ENCODE peak calls at places on chromosomes 16 and 17, in six cellular contexts. One of them, this sample, is unnamed.
A peak's percentile ranks its signal among the peaks of the same experiment; 100 is the strongest.

GRCh38 chr16:70687172-70687531 is 1.3 kb upstream of the MTSS2 start:
- DNase-seq in kidney: peak; percentile 63
- DNase-seq in left ventricle myocardium inferior: no peak
- DNase-seq in PC-9: no peak
- DNase-seq in SK-N-SH: no peak
- DNase-seq in heart right ventricle: no peak
- DNase-seq in this sample: no peak

GRCh38 chr17:82863941-82864720 is 24.3 kb upstream of the ZNF750 start:
- DNase-seq in kidney: no peak
- DNase-seq in left ventricle myocardium inferior: no peak
- DNase-seq in PC-9: peak; percentile 54
- DNase-seq in SK-N-SH: peak; percentile 70
- DNase-seq in heart right ventricle: no peak
- DNase-seq in this sample: no peak

GRCh38 chr17:62687997-62688396 is 60.5 kb downstream of the MRC2 start:
- DNase-seq in kidney: peak; percentile 46
- DNase-seq in left ventricle myocardium inferior: no peak
- DNase-seq in PC-9: no peak
- DNase-seq in SK-N-SH: no peak
- DNase-seq in heart right ventricle: no peak
- DNase-seq in this sample: no peak

GRCh38 chr16:9286930-9287329 is 195.5 kb downstream of the HAPSTR1 start:
- DNase-seq in kidney: no peak
- DNase-seq in left ventricle myocardium inferior: no peak
- DNase-seq in PC-9: no peak
- DNase-seq in SK-N-SH: no peak
- DNase-seq in heart right ventricle: no peak
- DNase-seq in this sample: no peak

GRCh38 chr16:56931253-56931768 is 631 bp upstream of the HERPUD1 start:
- DNase-seq in kidney: no peak
- DNase-seq in left ventricle myocardium inferior: no peak
- DNase-seq in PC-9: no peak
- DNase-seq in SK-N-SH: no peak
- DNase-seq in heart right ventricle: peak; percentile 22
- DNase-seq in this sample: peak; percentile 73

GRCh38 chr17:77414811-77415400 is 274.1 kb downstream of the SEC14L1 start:
- DNase-seq in kidney: no peak
- DNase-seq in left ventricle myocardium inferior: no peak
- DNase-seq in PC-9: no peak
- DNase-seq in SK-N-SH: no peak
- DNase-seq in heart right ventricle: no peak
- DNase-seq in this sample: no peak

GRCh38 chr16:89079434-89079833 is 14.2 kb upstream of the ACSF3 start:
- DNase-seq in kidney: no peak
- DNase-seq in left ventricle myocardium inferior: no peak
- DNase-seq in PC-9: no peak
- DNase-seq in SK-N-SH: no peak
- DNase-seq in heart right ventricle: no peak
- DNase-seq in this sample: no peak

GRCh38 chr16:66894055-66894454 is 13.7 kb downstream of the PDP2 start:
- DNase-seq in kidney: peak; percentile 53
- DNase-seq in left ventricle myocardium inferior: no peak
- DNase-seq in PC-9: no peak
- DNase-seq in SK-N-SH: no peak
- DNase-seq in heart right ventricle: no peak
- DNase-seq in this sample: no peak

GRCh38 chr16:870856-871561 is 70.5 kb upstream of the GNG13 start:
- DNase-seq in kidney: peak; percentile 65
- DNase-seq in left ventricle myocardium inferior: peak; percentile 10
- DNase-seq in PC-9: no peak
- DNase-seq in SK-N-SH: no peak
- DNase-seq in heart right ventricle: no peak
- DNase-seq in this sample: no peak

GRCh38 chr17:57511475-57512123 is 233.5 kb downstream of the CCDC182 start:
- DNase-seq in kidney: no peak
- DNase-seq in left ventricle myocardium inferior: no peak
- DNase-seq in PC-9: no peak
- DNase-seq in SK-N-SH: no peak
- DNase-seq in heart right ventricle: no peak
- DNase-seq in this sample: no peak

GRCh38 chr16:22220076-22220453 is 14.0 kb downstream of the EEF2K start:
- DNase-seq in kidney: peak; percentile 87
- DNase-seq in left ventricle myocardium inferior: peak; percentile 80
- DNase-seq in PC-9: no peak
- DNase-seq in SK-N-SH: no peak
- DNase-seq in heart right ventricle: peak; percentile 48
- DNase-seq in this sample: no peak

GRCh38 chr16:22220714-22221113 is 14.6 kb downstream of the EEF2K start:
- DNase-seq in kidney: no peak
- DNase-seq in left ventricle myocardium inferior: peak; percentile 47
- DNase-seq in PC-9: no peak
- DNase-seq in SK-N-SH: no peak
- DNase-seq in heart right ventricle: peak; percentile 34
- DNase-seq in this sample: peak; percentile 71

GRCh38 chr16:22219389-22220075 is 13.5 kb downstream of the EEF2K start:
- DNase-seq in kidney: no peak
- DNase-seq in left ventricle myocardium inferior: no peak
- DNase-seq in PC-9: no peak
- DNase-seq in SK-N-SH: no peak
- DNase-seq in heart right ventricle: no peak
- DNase-seq in this sample: no peak

GRCh38 chr16:22216191-22216831 is 10.2 kb downstream of the EEF2K start:
- DNase-seq in kidney: no peak
- DNase-seq in left ventricle myocardium inferior: no peak
- DNase-seq in PC-9: no peak
- DNase-seq in SK-N-SH: no peak
- DNase-seq in heart right ventricle: no peak
- DNase-seq in this sample: no peak

DNA sequence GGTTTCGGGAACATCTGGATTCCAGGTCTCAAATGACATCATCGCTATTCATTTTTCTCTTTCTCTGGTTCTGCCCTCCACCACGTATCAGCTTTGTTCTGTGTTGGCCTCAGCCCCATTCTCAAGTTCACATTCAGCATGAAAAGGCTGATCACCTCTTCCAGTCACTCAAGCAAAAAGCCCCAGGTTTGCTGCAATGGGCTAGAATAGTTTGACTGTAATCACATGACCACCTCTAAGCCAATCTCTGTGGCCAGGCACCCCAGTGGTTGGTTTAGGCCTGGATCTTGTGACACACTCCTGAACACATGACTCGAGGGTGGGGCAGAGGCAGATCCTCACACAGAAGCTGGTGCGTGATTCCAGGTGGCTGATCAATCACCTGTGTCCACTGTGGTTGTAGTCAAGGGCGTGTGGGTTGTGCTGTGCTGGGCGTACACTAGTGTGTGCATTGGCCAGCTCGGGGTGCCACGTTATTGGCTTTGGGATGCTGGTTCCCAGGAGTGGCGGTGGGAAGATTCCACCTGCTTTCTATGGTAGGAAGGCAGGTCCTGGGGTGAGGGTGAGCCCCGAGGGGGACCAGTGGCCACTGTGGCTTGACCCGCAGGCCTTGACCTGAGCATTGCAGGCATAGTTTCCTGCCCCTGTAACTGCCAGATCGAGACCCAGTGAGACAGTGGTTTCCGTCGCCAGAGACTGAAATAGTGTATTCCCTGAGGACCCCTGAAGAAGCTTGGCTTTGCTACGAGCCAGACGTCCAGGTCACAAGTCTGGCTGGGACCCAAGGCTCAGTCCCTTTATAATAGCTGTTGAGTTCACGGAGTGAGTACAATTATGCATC is 12.0 kb downstream of the EEF2K start:
- DNase-seq in kidney: no peak
- DNase-seq in left ventricle myocardium inferior: peak; percentile 30
- DNase-seq in PC-9: no peak
- DNase-seq in SK-N-SH: no peak
- DNase-seq in heart right ventricle: peak; percentile 37
- DNase-seq in this sample: no peak
- H3K27ac ChIP-seq in kidney: no peak overlapping the region
- H3K27ac ChIP-seq in left ventricle myocardium inferior: peak overlapping the region; percentile 78
- H3K27ac ChIP-seq in PC-9: no peak overlapping the region
- H3K27ac ChIP-seq in SK-N-SH: no peak overlapping the region
- H3K27ac ChIP-seq in heart right ventricle: peak overlapping the region; percentile 23
- H3K27ac ChIP-seq in this sample: peak overlapping the region; percentile 79

GRCh38 chr16:3550851-3551847 is 26.1 kb downstream of the NLRC3 start:
- DNase-seq in kidney: no peak
- DNase-seq in left ventricle myocardium inferior: no peak
- DNase-seq in PC-9: no peak
- DNase-seq in SK-N-SH: no peak
- DNase-seq in heart right ventricle: no peak
- DNase-seq in this sample: no peak

GRCh38 chr16:3548859-3549258 is 28.3 kb downstream of the NLRC3 start:
- DNase-seq in kidney: no peak
- DNase-seq in left ventricle myocardium inferior: no peak
- DNase-seq in PC-9: no peak
- DNase-seq in SK-N-SH: no peak
- DNase-seq in heart right ventricle: no peak
- DNase-seq in this sample: no peak

GRCh38 chr16:3553138-3553923 is 23.9 kb downstream of the NLRC3 start:
- DNase-seq in kidney: no peak
- DNase-seq in left ventricle myocardium inferior: no peak
- DNase-seq in PC-9: no peak
- DNase-seq in SK-N-SH: no peak
- DNase-seq in heart right ventricle: no peak
- DNase-seq in this sample: no peak

GRCh38 chr16:3549906-3550305 is 27.3 kb downstream of the NLRC3 start:
- DNase-seq in kidney: no peak
- DNase-seq in left ventricle myocardium inferior: no peak
- DNase-seq in PC-9: no peak
- DNase-seq in SK-N-SH: no peak
- DNase-seq in heart right ventricle: no peak
- DNase-seq in this sample: no peak

GRCh38 chr16:3554351-3554928 is 22.8 kb downstream of the NLRC3 start:
- DNase-seq in kidney: no peak
- DNase-seq in left ventricle myocardium inferior: no peak
- DNase-seq in PC-9: no peak
- DNase-seq in SK-N-SH: no peak
- DNase-seq in heart right ventricle: no peak
- DNase-seq in this sample: no peak
- H3K27ac ChIP-seq in kidney: no peak overlapping the region
- H3K27ac ChIP-seq in left ventricle myocardium inferior: no peak overlapping the region
- H3K27ac ChIP-seq in PC-9: no peak overlapping the region
- H3K27ac ChIP-seq in SK-N-SH: no peak overlapping the region
- H3K27ac ChIP-seq in heart right ventricle: no peak overlapping the region
- H3K27ac ChIP-seq in this sample: no peak overlapping the region

GRCh38 chr16:19861811-19862327 is 22.8 kb downstream of the GPRC5B start:
- DNase-seq in kidney: no peak
- DNase-seq in left ventricle myocardium inferior: no peak
- DNase-seq in PC-9: no peak
- DNase-seq in SK-N-SH: no peak
- DNase-seq in heart right ventricle: no peak
- DNase-seq in this sample: no peak
- H3K27ac ChIP-seq in kidney: no peak overlapping the region
- H3K27ac ChIP-seq in left ventricle myocardium inferior: peak overlapping the region; percentile 55
- H3K27ac ChIP-seq in PC-9: no peak overlapping the region
- H3K27ac ChIP-seq in SK-N-SH: no peak overlapping the region
- H3K27ac ChIP-seq in heart right ventricle: peak overlapping the region; percentile 52
- H3K27ac ChIP-seq in this sample: no peak overlapping the region

DNA sequence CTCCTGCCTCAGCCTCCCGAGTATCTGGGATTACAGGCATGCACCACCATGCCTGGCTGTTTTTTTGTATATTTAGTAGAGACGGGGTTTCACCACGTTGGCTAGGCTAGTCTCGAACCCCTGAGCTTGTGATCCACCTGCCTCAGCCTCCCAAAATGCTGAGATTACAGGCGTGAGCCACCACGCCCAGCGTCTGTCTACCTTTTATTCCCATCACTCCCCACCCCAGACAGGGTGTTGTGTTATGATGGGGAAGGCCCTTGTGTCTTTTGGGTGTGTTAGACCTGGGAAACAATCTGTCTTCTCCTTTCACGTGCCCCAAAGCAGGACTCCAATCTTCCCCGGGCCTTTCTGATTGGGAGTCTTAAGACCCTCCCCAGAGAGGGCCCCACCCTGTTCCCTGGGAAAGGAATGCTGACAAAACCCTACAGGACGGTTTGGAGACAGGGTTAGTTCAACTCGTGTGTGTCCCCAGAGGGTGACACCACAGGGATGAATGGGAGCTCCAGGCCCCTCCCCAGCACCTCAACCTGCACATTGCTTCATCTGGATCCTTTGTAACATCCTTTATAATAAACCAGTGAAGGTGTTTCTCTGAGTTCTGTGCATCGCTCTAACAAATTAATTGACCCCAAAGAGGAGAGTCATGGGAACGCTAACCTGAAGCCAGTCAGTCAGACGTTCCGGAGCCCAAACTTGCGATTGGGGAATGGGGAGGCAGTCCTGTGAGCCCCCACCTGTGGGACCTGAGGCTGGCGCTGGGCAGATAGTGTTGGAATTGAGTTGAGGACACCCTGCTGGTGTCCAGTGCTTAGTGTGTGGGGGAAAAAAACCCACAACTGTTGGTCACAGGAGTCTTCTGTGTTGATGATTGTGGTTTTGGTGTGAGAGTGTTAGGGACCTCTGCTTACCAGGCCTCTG is 3.2 kb upstream of the ELOB start:
- DNase-seq in kidney: no peak
- DNase-seq in left ventricle myocardium inferior: no peak
- DNase-seq in PC-9: no peak
- DNase-seq in SK-N-SH: no peak
- DNase-seq in heart right ventricle: no peak
- DNase-seq in this sample: no peak
- H3K27ac ChIP-seq in kidney: no peak overlapping the region
- H3K27ac ChIP-seq in left ventricle myocardium inferior: no peak overlapping the region
- H3K27ac ChIP-seq in PC-9: no peak overlapping the region
- H3K27ac ChIP-seq in SK-N-SH: no peak overlapping the region
- H3K27ac ChIP-seq in heart right ventricle: no peak overlapping the region
- H3K27ac ChIP-seq in this sample: no peak overlapping the region

GRCh38 chr16:21950782-21951521 is 2.2 kb upstream of the UQCRC2 start:
- DNase-seq in kidney: no peak
- DNase-seq in left ventricle myocardium inferior: no peak
- DNase-seq in PC-9: peak; percentile 41
- DNase-seq in SK-N-SH: peak; percentile 34
- DNase-seq in heart right ventricle: no peak
- DNase-seq in this sample: no peak

GRCh38 chr16:21952793-21953540 is at the start of gene UQCRC2:
- DNase-seq in kidney: peak; percentile 95
- DNase-seq in left ventricle myocardium inferior: peak; percentile 86
- DNase-seq in PC-9: peak; percentile 91
- DNase-seq in SK-N-SH: peak; percentile 86
- DNase-seq in heart right ventricle: peak; percentile 93
- DNase-seq in this sample: peak; percentile 92

GRCh38 chr16:21949713-21950260 is 3.4 kb upstream of the UQCRC2 start:
- DNase-seq in kidney: no peak
- DNase-seq in left ventricle myocardium inferior: no peak
- DNase-seq in PC-9: no peak
- DNase-seq in SK-N-SH: no peak
- DNase-seq in heart right ventricle: no peak
- DNase-seq in this sample: no peak

GRCh38 chr16:21953541-21953902 is 361 bp downstream of the UQCRC2 start:
- DNase-seq in kidney: no peak
- DNase-seq in left ventricle myocardium inferior: no peak
- DNase-seq in PC-9: no peak
- DNase-seq in SK-N-SH: no peak
- DNase-seq in heart right ventricle: no peak
- DNase-seq in this sample: no peak

GRCh38 chr16:21952040-21952792 is 945 bp upstream of the UQCRC2 start:
- DNase-seq in kidney: peak; percentile 84
- DNase-seq in left ventricle myocardium inferior: peak; percentile 57
- DNase-seq in PC-9: peak; percentile 77
- DNase-seq in SK-N-SH: peak; percentile 66
- DNase-seq in heart right ventricle: peak; percentile 69
- DNase-seq in this sample: peak; percentile 82
- H3K27ac ChIP-seq in kidney: peak overlapping the region; percentile 98
- H3K27ac ChIP-seq in left ventricle myocardium inferior: peak overlapping the region; percentile 95
- H3K27ac ChIP-seq in PC-9: peak overlapping the region; percentile 94
- H3K27ac ChIP-seq in SK-N-SH: peak overlapping the region; percentile 97
- H3K27ac ChIP-seq in heart right ventricle: peak overlapping the region; percentile 86
- H3K27ac ChIP-seq in this sample: peak overlapping the region; percentile 92

This sample was measured in ascending aorta.